ENCODE peak calls at places on chromosomes 1 and 21, in six cellular contexts. N is dorsolateral prefrontal cortex; R is stimulated activated CD4-positive, alpha-beta T cell treated with anti-CD3 and anti-CD28 coated beads, Interleukin-2, amount 100 ng/mL, for 4 hours; Z is activated CD4-positive, alpha-beta T cell treated with anti-CD3 and anti-CD28 coated beads for 24 hours; C is neuronal stem cell; Q is RCC 7860. G is an unnamed sample.

GRCh38 chr1:215113776-215114153 is 31.2 kb downstream of the KCNK2 start:
- DNase-seq in N (no peak), R (no peak), Z (no peak), C (no peak), Q (no peak), G (no peak)

GRCh38 chr1:54794401-54795099 is 6.6 kb downstream of the TTC22 start:
- DNase-seq in N (no peak), R (no peak), Z (no peak), C (no peak), Q (peak), G (no peak)

GRCh38 chr1:200668514-200669313 is 993 bp downstream of the DDX59 start:
- DNase-seq in N (no peak), R (no peak), Z (no peak), C (no peak), Q (no peak), G (no peak)

GRCh38 chr1:181947441-181947840 is 114.1 kb downstream of the ZNF648 start:
- DNase-seq in N (no peak), R (no peak), Z (no peak), C (no peak), Q (no peak), G (no peak)

GRCh38 chr1:115655307-115655664 is 13.5 kb downstream of the VANGL1 start:
- DNase-seq in N (no peak), R (no peak), Z (no peak), C (no peak), Q (no peak), G (no peak)

GRCh38 chr1:3831689-3832088 is 25.3 kb downstream of the CEP104 start:
- DNase-seq in N (no peak), R (no peak), Z (no peak), C (no peak), Q (no peak), G (no peak)

GRCh38 chr1:22699629-22700028 is 11.0 kb upstream of the EPHB2 start:
- DNase-seq in N (no peak), R (no peak), Z (no peak), C (no peak), Q (no peak), G (no peak)

GRCh38 chr1:155320661-155321576 is at the start of gene RUSC1:
- DNase-seq in N (peak), R (peak), Z (peak), C (no peak), Q (no peak), G (peak)

GRCh38 chr1:243428084-243428483 is 172.2 kb downstream of the SDCCAG8 start:
- DNase-seq in N (no peak), R (no peak), Z (no peak), C (no peak), Q (no peak), G (no peak)

GRCh38 chr1:164748253-164748899 is 189.4 kb downstream of the PBX1 start:
- DNase-seq in N (no peak), R (no peak), Z (no peak), C (peak), Q (peak), G (no peak)

GRCh38 chr1:223837687-223838086 is 8.1 kb downstream of the TP53BP2 start:
- DNase-seq in N (no peak), R (no peak), Z (no peak), C (no peak), Q (no peak), G (no peak)

GRCh38 chr1:227904541-227905335 is 43.0 kb downstream of the WNT9A start:
- DNase-seq in N (no peak), R (no peak), Z (no peak), C (no peak), Q (no peak), G (no peak)

GRCh38 chr1:57616906-57617305 is 193.0 kb upstream of the DAB1 start:
- DNase-seq in N (no peak), R (no peak), Z (no peak), C (no peak), Q (no peak), G (no peak)

GRCh38 chr21:18840239-18840638 is 436.7 kb upstream of the TMPRSS15 start:
- DNase-seq in N (no peak), R (no peak), Z (no peak), C (no peak), Q (peak), G (no peak)

GRCh38 chr21:39756285-39756684 is 11.3 kb downstream of the IGSF5 start:
- DNase-seq in N (no peak), R (no peak), Z (no peak), C (no peak), Q (no peak), G (no peak)

GRCh38 chr1:245396615-245397014 is 241.8 kb downstream of the KIF26B start:
- DNase-seq in N (no peak), R (no peak), Z (no peak), C (no peak), Q (no peak), G (no peak)

GRCh38 chr1:230332429-230333088 is 93.6 kb downstream of the PGBD5 start:
- DNase-seq in N (no peak), R (no peak), Z (no peak), C (peak), Q (no peak), G (no peak)

GRCh38 chr1:96362623-96363022 is 359.0 kb upstream of the PTBP2 start:
- DNase-seq in N (no peak), R (no peak), Z (no peak), C (no peak), Q (peak), G (no peak)

GRCh38 chr1:20250346-20250989 is 40.2 kb upstream of the VWA5B1 start:
- DNase-seq in N (no peak), R (no peak), Z (no peak), C (no peak), Q (no peak), G (peak)

GRCh38 chr1:85278853-85279314 is 2.5 kb upstream of the BCL10 start:
- DNase-seq in N (no peak), R (peak), Z (peak), C (no peak), Q (peak), G (no peak)

GRCh38 chr1:234866007-234866866 is 256.3 kb upstream of the IRF2BP2 start:
- DNase-seq in N (no peak), R (no peak), Z (no peak), C (no peak), Q (peak), G (no peak)

GRCh38 chr1:204089044-204089751 is 16.3 kb downstream of the SOX13 start:
- DNase-seq in N (no peak), R (no peak), Z (no peak), C (no peak), Q (no peak), G (no peak)

GRCh38 chr1:220527279-220528048 is 472 bp upstream of the MARK1 start:
- DNase-seq in N (peak), R (no peak), Z (no peak), C (peak), Q (no peak), G (no peak)

GRCh38 chr1:154774175-154774855 is 95.8 kb downstream of the KCNN3 start:
- DNase-seq in N (no peak), R (no peak), Z (no peak), C (no peak), Q (no peak), G (no peak)

GRCh38 chr1:39852876-39853275 is 30.4 kb downstream of the TRIT1 start:
- DNase-seq in N (no peak), R (no peak), Z (no peak), C (no peak), Q (no peak), G (no peak)

GRCh38 chr1:202153284-202153683 is 7.1 kb downstream of the PTPN7 start:
- DNase-seq in N (no peak), R (no peak), Z (no peak), C (no peak), Q (no peak), G (no peak)

GRCh38 chr1:212485895-212486590 is 53.3 kb downstream of the NENF start:
- DNase-seq in N (no peak), R (no peak), Z (no peak), C (peak), Q (peak), G (no peak)

G was measured in NCI-H1930.